ENCODE peak calls at places on chromosomes 1 and 21, in seven cellular contexts. One of them, this sample, is unnamed.

GRCh38 chr1:183306317-183307042 is 111.7 kb downstream of the NMNAT2 start:
- DNase-seq in mesenchymal stem cell: peak; percentile 10
- DNase-seq in mesendoderm: peak; percentile 55
- DNase-seq in neuronal stem cell: no peak
- DNase-seq in trophoblast cell: no peak
- DNase-seq in IMR-90: no peak
- DNase-seq in H1: no peak
- DNase-seq in this sample: no peak

GRCh38 chr1:245207056-245207638 is 52.4 kb downstream of the KIF26B start:
- DNase-seq in mesenchymal stem cell: no peak
- DNase-seq in neuronal stem cell: no peak
- DNase-seq in H1: no peak
- DNase-seq in IMR-90: no peak
- DNase-seq in mesendoderm: no peak
- DNase-seq in trophoblast cell: no peak
- DNase-seq in this sample: no peak

GRCh38 chr1:181113061-181113695 is 24.7 kb downstream of the IER5 start:
- DNase-seq in trophoblast cell: peak; percentile 71
- DNase-seq in H1: no peak
- DNase-seq in mesendoderm: peak; percentile 71
- DNase-seq in IMR-90: peak; percentile 77
- DNase-seq in mesenchymal stem cell: peak; percentile 73
- DNase-seq in neuronal stem cell: no peak
- DNase-seq in this sample: no peak

GRCh38 chr1:93442276-93442675 is 5.6 kb upstream of the FNBP1L start:
- DNase-seq in neuronal stem cell: no peak
- DNase-seq in trophoblast cell: peak; percentile 86
- DNase-seq in mesenchymal stem cell: no peak
- DNase-seq in IMR-90: no peak
- DNase-seq in mesendoderm: peak; percentile 83
- DNase-seq in H1: no peak
- DNase-seq in this sample: no peak

GRCh38 chr1:30310966-30311742 is 412.2 kb downstream of the MATN1 start:
- DNase-seq in mesenchymal stem cell: no peak
- DNase-seq in IMR-90: no peak
- DNase-seq in neuronal stem cell: no peak
- DNase-seq in H1: no peak
- DNase-seq in mesendoderm: no peak
- DNase-seq in trophoblast cell: no peak
- DNase-seq in this sample: no peak

GRCh38 chr1:105386489-105386888 is 1636.8 kb downstream of the AMY1C start:
- DNase-seq in mesendoderm: no peak
- DNase-seq in IMR-90: no peak
- DNase-seq in mesenchymal stem cell: no peak
- DNase-seq in H1: no peak
- DNase-seq in neuronal stem cell: no peak
- DNase-seq in trophoblast cell: no peak
- DNase-seq in this sample: no peak

GRCh38 chr1:23103001-23103879 is 65.4 kb downstream of the LUZP1 start:
- DNase-seq in mesendoderm: no peak
- DNase-seq in mesenchymal stem cell: peak; percentile 65
- DNase-seq in IMR-90: peak; percentile 63
- DNase-seq in trophoblast cell: no peak
- DNase-seq in neuronal stem cell: no peak
- DNase-seq in H1: no peak
- DNase-seq in this sample: no peak

GRCh38 chr1:236292425-236292824 is 10.7 kb upstream of the ERO1B start:
- DNase-seq in IMR-90: no peak
- DNase-seq in trophoblast cell: no peak
- DNase-seq in H1: no peak
- DNase-seq in neuronal stem cell: no peak
- DNase-seq in mesenchymal stem cell: no peak
- DNase-seq in mesendoderm: no peak
- DNase-seq in this sample: no peak

GRCh38 chr1:61852693-61853060 is 110.4 kb downstream of the PATJ start:
- DNase-seq in trophoblast cell: no peak
- DNase-seq in neuronal stem cell: no peak
- DNase-seq in mesendoderm: no peak
- DNase-seq in H1: no peak
- DNase-seq in IMR-90: no peak
- DNase-seq in mesenchymal stem cell: no peak
- DNase-seq in this sample: no peak

GRCh38 chr1:153771841-153772593 is 3.2 kb upstream of the SLC27A3 start:
- DNase-seq in H1: peak; percentile 21
- DNase-seq in IMR-90: no peak
- DNase-seq in neuronal stem cell: peak; percentile 46
- DNase-seq in trophoblast cell: no peak
- DNase-seq in mesenchymal stem cell: no peak
- DNase-seq in mesendoderm: peak; percentile 45
- DNase-seq in this sample: peak; percentile 76

GRCh38 chr1:18922848-18923475 is 20.6 kb upstream of the ALDH4A1 start:
- DNase-seq in trophoblast cell: no peak
- DNase-seq in mesenchymal stem cell: no peak
- DNase-seq in neuronal stem cell: no peak
- DNase-seq in IMR-90: no peak
- DNase-seq in H1: no peak
- DNase-seq in mesendoderm: no peak
- DNase-seq in this sample: no peak

GRCh38 chr21:14542638-14543037 is 3.5 kb downstream of the SAMSN1 start:
- DNase-seq in IMR-90: no peak
- DNase-seq in mesendoderm: no peak
- DNase-seq in mesenchymal stem cell: no peak
- DNase-seq in trophoblast cell: no peak
- DNase-seq in H1: no peak
- DNase-seq in neuronal stem cell: no peak
- DNase-seq in this sample: no peak

GRCh38 chr1:151047591-151047924 is at the start of gene C1orf56:
- DNase-seq in mesendoderm: peak; percentile 82
- DNase-seq in IMR-90: peak; percentile 60
- DNase-seq in neuronal stem cell: peak; percentile 62
- DNase-seq in trophoblast cell: peak; percentile 68
- DNase-seq in H1: no peak
- DNase-seq in mesenchymal stem cell: peak; percentile 75
- DNase-seq in this sample: peak; percentile 79

GRCh38 chr1:218752126-218752525 is 407.0 kb downstream of the TGFB2 start:
- DNase-seq in trophoblast cell: no peak
- DNase-seq in H1: no peak
- DNase-seq in neuronal stem cell: no peak
- DNase-seq in mesenchymal stem cell: no peak
- DNase-seq in mesendoderm: no peak
- DNase-seq in IMR-90: no peak
- DNase-seq in this sample: no peak

GRCh38 chr1:218665216-218665615 is 320.1 kb downstream of the TGFB2 start:
- DNase-seq in H1: no peak
- DNase-seq in mesenchymal stem cell: peak; percentile 33
- DNase-seq in mesendoderm: no peak
- DNase-seq in neuronal stem cell: no peak
- DNase-seq in trophoblast cell: no peak
- DNase-seq in IMR-90: peak; percentile 61
- DNase-seq in this sample: no peak

GRCh38 chr1:101371259-101371658 is 134.4 kb downstream of the S1PR1 start:
- DNase-seq in trophoblast cell: no peak
- DNase-seq in H1: no peak
- DNase-seq in mesendoderm: peak; percentile 52
- DNase-seq in neuronal stem cell: no peak
- DNase-seq in IMR-90: peak; percentile 87
- DNase-seq in mesenchymal stem cell: peak; percentile 76
- DNase-seq in this sample: no peak

GRCh38 chr1:25048728-25049127 is 118.7 kb upstream of the RUNX3 start:
- DNase-seq in IMR-90: no peak
- DNase-seq in trophoblast cell: no peak
- DNase-seq in H1: no peak
- DNase-seq in mesendoderm: no peak
- DNase-seq in neuronal stem cell: no peak
- DNase-seq in mesenchymal stem cell: no peak
- DNase-seq in this sample: no peak

GRCh38 chr1:41837691-41838090 is 81.0 kb downstream of the HIVEP3 start:
- DNase-seq in mesendoderm: no peak
- DNase-seq in trophoblast cell: no peak
- DNase-seq in neuronal stem cell: no peak
- DNase-seq in mesenchymal stem cell: no peak
- DNase-seq in IMR-90: no peak
- DNase-seq in H1: no peak
- DNase-seq in this sample: no peak

GRCh38 chr1:209796733-209797025 is 9.3 kb downstream of the IRF6 start:
- DNase-seq in neuronal stem cell: no peak
- DNase-seq in trophoblast cell: no peak
- DNase-seq in mesendoderm: no peak
- DNase-seq in H1: no peak
- DNase-seq in mesenchymal stem cell: no peak
- DNase-seq in IMR-90: no peak
- DNase-seq in this sample: no peak

GRCh38 chr21:26154776-26155175 is 15.8 kb downstream of the APP start:
- DNase-seq in neuronal stem cell: no peak
- DNase-seq in IMR-90: no peak
- DNase-seq in mesendoderm: no peak
- DNase-seq in trophoblast cell: no peak
- DNase-seq in mesenchymal stem cell: no peak
- DNase-seq in H1: no peak
- DNase-seq in this sample: no peak

GRCh38 chr1:163054056-163054706 is 15.0 kb upstream of the RGS4 start:
- DNase-seq in neuronal stem cell: no peak
- DNase-seq in IMR-90: no peak
- DNase-seq in mesendoderm: no peak
- DNase-seq in trophoblast cell: no peak
- DNase-seq in mesenchymal stem cell: no peak
- DNase-seq in H1: no peak
- DNase-seq in this sample: no peak

GRCh38 chr1:196178083-196178635 is 430.1 kb downstream of the KCNT2 start:
- DNase-seq in mesenchymal stem cell: peak; percentile 98
- DNase-seq in IMR-90: peak; percentile 79
- DNase-seq in trophoblast cell: peak; percentile 9
- DNase-seq in mesendoderm: no peak
- DNase-seq in H1: no peak
- DNase-seq in neuronal stem cell: no peak
- DNase-seq in this sample: no peak

GRCh38 chr1:247054992-247055415 is 23.6 kb downstream of the ZNF670 start:
- DNase-seq in IMR-90: peak; percentile 28
- DNase-seq in H1: no peak
- DNase-seq in neuronal stem cell: no peak
- DNase-seq in mesendoderm: no peak
- DNase-seq in trophoblast cell: no peak
- DNase-seq in mesenchymal stem cell: peak; percentile 8
- DNase-seq in this sample: no peak

GRCh38 chr1:164092603-164093353 is 466.2 kb upstream of the PBX1 start:
- DNase-seq in mesendoderm: peak; percentile 9
- DNase-seq in IMR-90: peak; percentile 0
- DNase-seq in mesenchymal stem cell: no peak
- DNase-seq in H1: no peak
- DNase-seq in trophoblast cell: no peak
- DNase-seq in neuronal stem cell: no peak
- DNase-seq in this sample: no peak

GRCh38 chr1:112533029-112533428 is 24.3 kb downstream of the WNT2B start:
- DNase-seq in mesendoderm: peak; percentile 52
- DNase-seq in mesenchymal stem cell: peak; percentile 70
- DNase-seq in IMR-90: peak; percentile 93
- DNase-seq in H1: no peak
- DNase-seq in trophoblast cell: no peak
- DNase-seq in neuronal stem cell: no peak
- DNase-seq in this sample: no peak

GRCh38 chr1:85427844-85428243 is 37.1 kb downstream of the DDAH1 start:
- DNase-seq in mesenchymal stem cell: no peak
- DNase-seq in neuronal stem cell: no peak
- DNase-seq in H1: no peak
- DNase-seq in IMR-90: no peak
- DNase-seq in trophoblast cell: no peak
- DNase-seq in mesendoderm: no peak
- DNase-seq in this sample: no peak
- H2AK5ac ChIP-seq in mesenchymal stem cell: no peak overlapping the region
- H2AK5ac ChIP-seq in neuronal stem cell: no peak overlapping the region
- H2AK5ac ChIP-seq in H1: no peak overlapping the region
- H2AK5ac ChIP-seq in IMR-90: no peak overlapping the region
- H2AK5ac ChIP-seq in trophoblast cell: no peak overlapping the region
- H2AK5ac ChIP-seq in mesendoderm: no peak overlapping the region
- H2AK5ac ChIP-seq in this sample: no peak overlapping the region

GRCh38 chr1:68332041-68332440 is 99.7 kb upstream of the WLS start:
- DNase-seq in neuronal stem cell: no peak
- DNase-seq in mesendoderm: no peak
- DNase-seq in IMR-90: peak; percentile 36
- DNase-seq in mesenchymal stem cell: no peak
- DNase-seq in H1: no peak
- DNase-seq in trophoblast cell: no peak
- DNase-seq in this sample: no peak

GRCh38 chr1:68328485-68328884 is 96.2 kb upstream of the WLS start:
- DNase-seq in IMR-90: peak; percentile 56
- DNase-seq in neuronal stem cell: no peak
- DNase-seq in mesendoderm: no peak
- DNase-seq in trophoblast cell: no peak
- DNase-seq in H1: no peak
- DNase-seq in mesenchymal stem cell: no peak
- DNase-seq in this sample: no peak

GRCh38 chr1:68331117-68331865 is 99.0 kb upstream of the WLS start:
- DNase-seq in neuronal stem cell: no peak
- DNase-seq in mesendoderm: no peak
- DNase-seq in mesenchymal stem cell: peak; percentile 90
- DNase-seq in trophoblast cell: no peak
- DNase-seq in H1: no peak
- DNase-seq in IMR-90: peak; percentile 97
- DNase-seq in this sample: no peak

GRCh38 chr1:68329096-68329835 is 96.9 kb upstream of the WLS start:
- DNase-seq in H1: no peak
- DNase-seq in IMR-90: no peak
- DNase-seq in mesenchymal stem cell: no peak
- DNase-seq in neuronal stem cell: no peak
- DNase-seq in mesendoderm: no peak
- DNase-seq in trophoblast cell: no peak
- DNase-seq in this sample: no peak

GRCh38 chr1:68330391-68330790 is 98.1 kb upstream of the WLS start:
- DNase-seq in trophoblast cell: no peak
- DNase-seq in mesenchymal stem cell: no peak
- DNase-seq in H1: no peak
- DNase-seq in mesendoderm: no peak
- DNase-seq in IMR-90: no peak
- DNase-seq in neuronal stem cell: no peak
- DNase-seq in this sample: no peak
- H2AK5ac ChIP-seq in trophoblast cell: no peak overlapping the region
- H2AK5ac ChIP-seq in mesenchymal stem cell: no peak overlapping the region
- H2AK5ac ChIP-seq in H1: no peak overlapping the region
- H2AK5ac ChIP-seq in mesendoderm: no peak overlapping the region
- H2AK5ac ChIP-seq in IMR-90: peak overlapping the region; percentile 79
- H2AK5ac ChIP-seq in neuronal stem cell: no peak overlapping the region
- H2AK5ac ChIP-seq in this sample: no peak overlapping the region

DNA sequence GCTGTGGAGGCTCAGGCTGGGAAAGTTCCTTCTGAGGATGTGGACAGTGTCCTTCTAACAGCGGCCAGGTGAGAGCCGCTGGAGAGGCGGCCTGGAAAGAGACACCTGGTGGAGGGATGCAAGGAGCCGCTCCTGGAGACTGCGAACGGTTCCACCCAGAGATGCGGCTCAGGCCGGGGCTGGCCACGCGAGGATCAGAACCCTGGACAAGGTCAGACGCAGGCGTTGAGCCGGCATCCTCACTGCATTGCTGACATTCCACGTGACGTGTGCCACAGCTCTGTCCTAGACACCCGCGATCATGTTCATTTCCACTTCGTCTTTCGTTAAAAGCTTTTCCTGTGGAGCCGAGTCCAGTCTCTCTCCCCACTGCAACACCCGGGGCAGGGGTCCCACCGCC is 28.8 kb downstream of the CFAP74 start:
- DNase-seq in neuronal stem cell: no peak
- DNase-seq in mesenchymal stem cell: no peak
- DNase-seq in IMR-90: no peak
- DNase-seq in mesendoderm: peak; percentile 34
- DNase-seq in H1: no peak
- DNase-seq in trophoblast cell: no peak
- DNase-seq in this sample: no peak
- H2AK5ac ChIP-seq in neuronal stem cell: no peak overlapping the region
- H2AK5ac ChIP-seq in mesenchymal stem cell: no peak overlapping the region
- H2AK5ac ChIP-seq in IMR-90: no peak overlapping the region
- H2AK5ac ChIP-seq in mesendoderm: no peak overlapping the region
- H2AK5ac ChIP-seq in H1: no peak overlapping the region
- H2AK5ac ChIP-seq in trophoblast cell: no peak overlapping the region
- H2AK5ac ChIP-seq in this sample: no peak overlapping the region

GRCh38 chr1:244205171-244205570 is 154.1 kb downstream of the ZBTB18 start:
- DNase-seq in H1: no peak
- DNase-seq in trophoblast cell: no peak
- DNase-seq in mesenchymal stem cell: no peak
- DNase-seq in IMR-90: peak; percentile 25
- DNase-seq in neuronal stem cell: no peak
- DNase-seq in mesendoderm: no peak
- DNase-seq in this sample: no peak
- H2AK5ac ChIP-seq in H1: no peak overlapping the region
- H2AK5ac ChIP-seq in trophoblast cell: no peak overlapping the region
- H2AK5ac ChIP-seq in mesenchymal stem cell: no peak overlapping the region
- H2AK5ac ChIP-seq in IMR-90: no peak overlapping the region
- H2AK5ac ChIP-seq in neuronal stem cell: no peak overlapping the region
- H2AK5ac ChIP-seq in mesendoderm: no peak overlapping the region
- H2AK5ac ChIP-seq in this sample: no peak overlapping the region